ENCODE peak calls at places on chromosomes 7 and 10, in four cellular contexts. H, U, X and A are unnamed samples.

GRCh38 chr7:12921751-12922345 is 234.4 kb downstream of the ARL4A start:
- DNase-seq in H (no peak), U (no peak), X (no peak), A (no peak)

GRCh38 chr10:61124748-61125147 is 180.8 kb upstream of the RHOBTB1 start:
- DNase-seq in H (no peak), U (no peak), X (no peak), A (no peak)

GRCh38 chr10:112851582-112851981 is 98.5 kb upstream of the TCF7L2 start:
- DNase-seq in H (no peak), U (no peak), X (no peak), A (no peak)

GRCh38 chr7:151896486-151896885 is 19.6 kb upstream of the PRKAG2 start:
- DNase-seq in H (no peak), U (no peak), X (no peak), A (no peak)

GRCh38 chr10:1037098-1037497 is 11.4 kb upstream of the IDI2 start:
- DNase-seq in H (no peak), U (no peak), X (no peak), A (no peak)

GRCh38 chr7:24653316-24654085 is 80.2 kb downstream of the PALS2 start:
- DNase-seq in H (no peak), U (no peak), X (no peak), A (no peak)

GRCh38 chr7:193538-194256 is 1.3 kb downstream of the FAM20C start:
- DNase-seq in H (no peak), U (no peak), X (peak), A (no peak)

GRCh38 chr10:114309111-114309651 is 70.1 kb downstream of the VWA2 start:
- DNase-seq in H (no peak), U (no peak), X (peak), A (no peak)